ENCODE peak calls at places on chromosomes 4 and X, in ten cellular contexts. V is cardiac muscle cell, A is MCF 10A, K is HFFc6, I is HL-60, N is nephron progenitor cell, S is H9, X is MM.1S, E is K562, P is spleen. B is an unnamed sample.

GRCh38 chr4:154399259-154399974 is 92.2 kb downstream of the DCHS2 start:
- DNase-seq in V (peak; percentile 40), A (peak; percentile 54), K (no peak), I (no peak), N (no peak), S (no peak), X (no peak), E (peak; percentile 31), P (no peak), B (no peak)

GRCh38 chr4:98673282-98673644 is 14.9 kb upstream of the TSPAN5 start:
- DNase-seq in V (no peak), A (no peak), K (no peak), I (no peak), N (no peak), S (no peak), X (peak; percentile 36), E (no peak), P (no peak), B (no peak)

GRCh38 chrX:153400146-153401132 is 711 bp downstream of the PNMA6E start:
- DNase-seq in V (peak; percentile 52), A (peak; percentile 33), K (no peak), I (no peak), N (peak; percentile 62), S (peak; percentile 70), X (peak; percentile 48), E (peak; percentile 85), P (peak; percentile 82), B (no peak)

GRCh38 chr4:54708339-54709279 is 50.9 kb downstream of the KIT start:
- DNase-seq in V (no peak), A (no peak), K (no peak), I (no peak), N (no peak), S (no peak), X (no peak), E (no peak), P (peak; percentile 77), B (no peak)

GRCh38 chr4:110787781-110788180 is 164.9 kb upstream of the PITX2 start:
- DNase-seq in V (no peak), A (no peak), K (peak; percentile 25), I (no peak), N (no peak), S (no peak), X (no peak), E (no peak), P (no peak), B (no peak)

GRCh38 chr4:80266267-80266901 is at the start of gene FGF5:
- DNase-seq in V (peak; percentile 63), A (peak; percentile 66), K (peak; percentile 98), I (peak; percentile 1), N (peak; percentile 71), S (peak; percentile 40), X (peak; percentile 9), E (peak; percentile 88), P (peak; percentile 78), B (peak; percentile 90)

GRCh38 chr4:68865178-68865638 is 49.4 kb downstream of the UGT2B10 start:
- DNase-seq in V (no peak), A (no peak), K (no peak), I (no peak), N (no peak), S (no peak), X (no peak), E (no peak), P (no peak), B (no peak)

GRCh38 chr4:7417639-7418038 is 17.1 kb downstream of the PSAPL1 start:
- DNase-seq in V (no peak), A (no peak), K (no peak), I (no peak), N (no peak), S (peak; percentile 15), X (no peak), E (no peak), P (peak; percentile 36), B (no peak)

GRCh38 chrX:16160729-16161128 is 6.6 kb upstream of the MAGEB17 start:
- DNase-seq in V (no peak), A (peak; percentile 55), K (peak; percentile 78), I (no peak), N (no peak), S (no peak), X (no peak), E (no peak), P (no peak), B (no peak)

GRCh38 chr4:31613946-31614623 is 893.9 kb downstream of the PCDH7 start:
- DNase-seq in V (no peak), A (no peak), K (no peak), I (no peak), N (peak; percentile 57), S (peak; percentile 31), X (peak; percentile 15), E (no peak), P (no peak), B (no peak)

GRCh38 chr4:19776021-19776459 is 475.7 kb upstream of the SLIT2 start:
- DNase-seq in V (peak; percentile 17), A (peak; percentile 92), K (peak; percentile 63), I (no peak), N (no peak), S (no peak), X (no peak), E (no peak), P (no peak), B (peak; percentile 14)

GRCh38 chr4:8275511-8275910 is 6.0 kb downstream of the HTRA3 start:
- DNase-seq in V (no peak), A (no peak), K (no peak), I (no peak), N (no peak), S (no peak), X (no peak), E (no peak), P (no peak), B (no peak)

GRCh38 chr4:72286185-72286584 is 254.4 kb downstream of the NPFFR2 start:
- DNase-seq in V (peak; percentile 13), A (peak; percentile 40), K (peak; percentile 9), I (no peak), N (no peak), S (no peak), X (peak; percentile 23), E (no peak), P (no peak), B (no peak)

GRCh38 chrX:104343408-104344129 is 88.8 kb upstream of the ESX1 start:
- DNase-seq in V (peak; percentile 51), A (peak; percentile 81), K (peak; percentile 89), I (no peak), N (peak; percentile 34), S (peak; percentile 77), X (peak; percentile 65), E (peak; percentile 25), P (no peak), B (peak; percentile 49)
- TF ChIP-seq CTCF in V (peak; percentile 55), A (peak; percentile 47), K (peak; percentile 81), I (peak; percentile 19), N (peak; percentile 43), S (peak; percentile 69), X (peak; percentile 53), E (peak; percentile 54), P (no peak), B (peak; percentile 59)

GRCh38 chr4:184575306-184575705 is 73.9 kb downstream of the CASP3 start:
- DNase-seq in V (no peak), A (no peak), K (no peak), I (peak; percentile 3), N (no peak), S (no peak), X (no peak), E (no peak), P (no peak), B (no peak)
- TF ChIP-seq CTCF in V (no peak), A (no peak), K (peak; percentile 37), I (no peak), N (no peak), S (no peak), X (no peak), E (no peak), P (no peak), B (no peak)

DNA sequence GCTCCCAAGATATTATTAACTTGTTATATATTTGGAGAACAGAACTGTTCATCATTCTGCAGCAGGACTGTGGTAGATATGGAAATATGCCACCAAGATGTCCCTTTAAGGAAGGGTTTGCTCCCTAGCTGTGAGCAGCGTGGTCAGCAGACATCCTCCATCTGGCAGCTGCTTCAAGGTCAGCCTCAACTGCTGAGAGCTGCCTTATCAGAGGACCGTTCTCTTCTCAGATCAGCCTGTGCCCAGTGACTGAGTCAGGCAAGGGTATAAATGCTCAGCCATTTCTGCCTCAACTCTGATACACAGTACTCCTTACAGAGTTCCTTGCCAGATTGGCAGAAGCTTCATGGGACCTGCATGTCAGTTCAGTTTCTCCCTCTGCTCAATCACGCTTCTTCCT is 63.4 kb upstream of the MAGEB2 start:
- DNase-seq in V (peak; percentile 45), A (no peak), K (no peak), I (no peak), N (no peak), S (no peak), X (no peak), E (no peak), P (no peak), B (no peak)
- TF ChIP-seq CTCF in V (no peak), A (no peak), K (no peak), I (no peak), N (no peak), S (no peak), X (no peak), E (no peak), P (no peak), B (no peak)

GRCh38 chrX:11787564-11787963 is 29.5 kb downstream of the MSL3 start:
- DNase-seq in V (peak; percentile 56), A (peak; percentile 67), K (peak; percentile 53), I (no peak), N (peak; percentile 80), S (peak; percentile 92), X (no peak), E (peak; percentile 46), P (peak; percentile 83), B (peak; percentile 7)
- TF ChIP-seq CTCF in V (peak; percentile 62), A (peak; percentile 46), K (peak; percentile 79), I (no peak), N (peak; percentile 58), S (peak; percentile 67), X (peak; percentile 31), E (peak; percentile 67), P (no peak), B (peak; percentile 71)

B was measured in AG09319.